ENCODE peak calls at places on chromosomes 6 and 20, in ten cellular contexts. G, Z, F, N, O, A, Y, L, J and R are unnamed samples.

GRCh38 chr6:32576261-32576660 is 13.4 kb downstream of the HLA-DRB1 start:
- DNase-seq in G (no peak), A (no peak), O (no peak), N (no peak), Y (no peak), J (no peak), F (no peak), L (no peak), Z (no peak), R (no peak)

GRCh38 chr20:48149887-48150286 is 364.6 kb upstream of the SULF2 start:
- DNase-seq in J (no peak), N (no peak), G (no peak), F (no peak), L (no peak), Z (no peak), O (no peak), A (no peak), Y (no peak), R (no peak)

GRCh38 chr6:2855061-2855519 is 13.4 kb upstream of the SERPINB1 start:
- DNase-seq in F (no peak), J (no peak), G (no peak), A (no peak), L (no peak), O (no peak), N (no peak), Y (no peak), Z (no peak), R (no peak)

GRCh38 chr6:43021270-43022047 is at the start of gene RRP36:
- DNase-seq in N (peak; percentile 90), O (peak; percentile 59), L (peak; percentile 67), G (peak; percentile 9), J (peak; percentile 60), Z (peak; percentile 67), A (peak; percentile 71), F (peak; percentile 85), Y (peak; percentile 87), R (peak; percentile 70)

GRCh38 chr6:92848459-92848858 is 570.9 kb downstream of the EPHA7 start:
- DNase-seq in J (no peak), Z (no peak), F (no peak), A (no peak), Y (no peak), O (no peak), L (no peak), N (no peak), G (no peak), R (no peak)

GRCh38 chr20:38426006-38426405 is 9.1 kb downstream of the SNHG17 start:
- DNase-seq in G (no peak), J (no peak), F (no peak), L (no peak), Y (no peak), O (no peak), Z (no peak), A (no peak), N (peak; percentile 93), R (no peak)

GRCh38 chr6:56663344-56663743 is 20.7 kb upstream of the DST start:
- DNase-seq in Z (no peak), L (no peak), J (no peak), N (no peak), Y (no peak), A (no peak), O (no peak), G (no peak), F (no peak), R (no peak)

GRCh38 chr20:42192321-42192720 is 574.1 kb upstream of the CHD6 start:
- DNase-seq in O (no peak), N (no peak), J (no peak), Z (no peak), G (no peak), L (no peak), Y (no peak), A (no peak), F (no peak), R (no peak)

GRCh38 chr20:46304361-46304760 is 3.9 kb downstream of the CDH22 start:
- DNase-seq in N (peak; percentile 70), G (no peak), L (no peak), Z (no peak), Y (no peak), F (no peak), J (no peak), O (no peak), A (no peak), R (no peak)

GRCh38 chr6:32108094-32108627 is 977 bp downstream of the TNXB start:
- DNase-seq in O (no peak), Z (no peak), A (no peak), J (no peak), Y (no peak), N (peak; percentile 65), F (peak; percentile 72), G (no peak), L (no peak), R (no peak)

GRCh38 chr20:8515810-8516435 is 383.9 kb downstream of the PLCB1 start:
- DNase-seq in F (no peak), Y (no peak), J (no peak), A (no peak), G (no peak), N (no peak), Z (no peak), O (no peak), L (no peak), R (no peak)

GRCh38 chr6:37171970-37172812 is 2.2 kb downstream of the PIM1 start:
- DNase-seq in A (peak; percentile 88), F (peak; percentile 79), O (peak; percentile 97), Z (peak; percentile 71), N (peak; percentile 86), Y (peak; percentile 66), J (peak; percentile 90), L (peak; percentile 80), G (peak; percentile 59), R (peak; percentile 100)

GRCh38 chr6:37668251-37668650 is 29.4 kb downstream of the MDGA1 start:
- DNase-seq in Z (no peak), J (no peak), N (no peak), F (no peak), L (no peak), G (no peak), Y (no peak), A (no peak), O (no peak), R (no peak)

GRCh38 chr20:33569290-33570094 is 79.6 kb downstream of the CBFA2T2 start:
- DNase-seq in Y (peak; percentile 15), G (no peak), N (no peak), L (no peak), F (no peak), Z (no peak), A (no peak), O (no peak), J (no peak), R (no peak)

GRCh38 chr6:147382945-147383554 is 125.4 kb upstream of the SAMD5 start:
- DNase-seq in N (peak; percentile 21), Z (no peak), A (no peak), O (no peak), Y (no peak), F (no peak), G (no peak), L (no peak), J (no peak), R (peak; percentile 15)

GRCh38 chr6:152723398-152723797 is 25.7 kb downstream of the MYCT1 start:
- DNase-seq in G (no peak), O (no peak), Z (no peak), J (no peak), L (no peak), F (no peak), N (no peak), A (no peak), Y (no peak), R (no peak)

GRCh38 chr20:63417213-63418120 is 55.0 kb downstream of the KCNQ2 start:
- DNase-seq in F (no peak), A (no peak), N (no peak), G (no peak), Y (no peak), L (no peak), J (no peak), Z (no peak), O (no peak), R (no peak)

GRCh38 chr6:168837231-168837903 is 396.4 kb downstream of the SMOC2 start:
- DNase-seq in N (no peak), L (no peak), F (no peak), A (no peak), Z (no peak), J (no peak), O (peak; percentile 47), Y (peak; percentile 74), G (no peak), R (no peak)

GRCh38 chr6:11798096-11798495 is 19.5 kb upstream of the ADTRP start:
- DNase-seq in N (no peak), Y (no peak), J (no peak), L (no peak), O (no peak), F (no peak), G (no peak), A (no peak), Z (no peak), R (no peak)

GRCh38 chr6:63351995-63352586 is 32.3 kb upstream of the LGSN start:
- DNase-seq in G (no peak), L (no peak), Y (no peak), A (no peak), O (no peak), F (no peak), N (peak; percentile 8), Z (no peak), J (no peak), R (no peak)

GRCh38 chr6:79947191-79948173 is at the start of gene ELOVL4:
- DNase-seq in G (peak; percentile 62), L (peak; percentile 74), J (peak; percentile 5), F (peak; percentile 65), A (no peak), N (peak; percentile 90), O (peak; percentile 83), Z (peak; percentile 37), Y (peak; percentile 83), R (peak; percentile 48)

GRCh38 chr20:23634985-23635767 is 2.6 kb downstream of the CST3 start:
- DNase-seq in L (no peak), O (no peak), Y (no peak), J (no peak), A (peak; percentile 66), G (no peak), N (no peak), F (no peak), Z (no peak), R (no peak)

GRCh38 chr6:38187285-38187684 is 367.8 kb downstream of the ZFAND3 start:
- DNase-seq in N (no peak), A (peak; percentile 37), O (no peak), Y (no peak), L (no peak), G (no peak), Z (no peak), F (no peak), J (no peak), R (no peak)

GRCh38 chr6:41646026-41646795 is 7.9 kb downstream of the MDFI start:
- DNase-seq in Y (no peak), A (no peak), L (no peak), G (no peak), F (no peak), Z (no peak), N (no peak), O (no peak), J (no peak), R (no peak)

GRCh38 chr6:39840781-39841180 is 48.6 kb downstream of the DAAM2 start:
- DNase-seq in N (no peak), G (no peak), F (no peak), L (no peak), J (no peak), O (no peak), Z (no peak), A (no peak), Y (no peak), R (no peak)

GRCh38 chr6:42555477-42556457 is 8.1 kb upstream of the UBR2 start:
- DNase-seq in G (no peak), Y (no peak), F (no peak), Z (no peak), J (no peak), L (no peak), O (peak; percentile 11), N (no peak), A (no peak), R (peak; percentile 37)

GRCh38 chr6:11702796-11703130 is 75.8 kb downstream of the ADTRP start:
- DNase-seq in A (no peak), F (no peak), L (no peak), J (no peak), O (no peak), Z (no peak), Y (no peak), N (no peak), G (no peak), R (no peak)

GRCh38 chr6:305371-306206 is 13.3 kb downstream of the DUSP22 start:
- DNase-seq in G (no peak), L (no peak), Y (no peak), Z (no peak), A (no peak), J (no peak), N (no peak), O (no peak), F (no peak), R (no peak)